ENCODE peak calls at places on chromosomes 6 and 20, in seven cellular contexts. R is OCI-LY7, H is mammary epithelial cell, E is fibroblast of lung, O is kidney epithelial cell, C is cardiac fibroblast, Z is skeletal muscle cell. S is an unnamed sample.

GRCh38 chr6:124294572-124294971 is 490.9 kb downstream of the NKAIN2 start:
- DNase-seq in O (no peak), Z (peak), E (peak), H (peak), C (peak), R (no peak), S (peak)

GRCh38 chr6:166957087-166957804 is 896 bp upstream of the RNASET2 start:
- DNase-seq in E (no peak), R (peak), O (no peak), C (no peak), Z (no peak), H (no peak), S (no peak)

GRCh38 chr6:167294241-167294640 is 3.1 kb downstream of the UNC93A start:
- DNase-seq in R (no peak), H (no peak), O (no peak), E (no peak), C (no peak), Z (no peak), S (no peak)

GRCh38 chr6:68891419-68891818 is 256.3 kb downstream of the ADGRB3 start:
- DNase-seq in R (no peak), Z (peak), O (no peak), E (peak), C (peak), H (no peak), S (peak)

GRCh38 chr6:41674231-41675000 is 36.1 kb downstream of the MDFI start:
- DNase-seq in R (no peak), E (no peak), O (no peak), Z (no peak), H (no peak), C (no peak), S (no peak)

GRCh38 chr6:100467144-100468012 is 2.7 kb upstream of the SIM1 start:
- DNase-seq in R (no peak), H (no peak), Z (no peak), E (no peak), O (no peak), C (no peak), S (no peak)

GRCh38 chr6:96562886-96563285 is at the start of gene FHL5:
- DNase-seq in O (no peak), H (no peak), R (no peak), C (peak), E (no peak), Z (no peak), S (peak)

GRCh38 chr6:135576055-135576454 is 78.5 kb upstream of the AHI1 start:
- DNase-seq in R (no peak), E (peak), Z (peak), O (no peak), H (no peak), C (peak), S (peak)

GRCh38 chr6:47187883-47188587 is 121.7 kb downstream of the TNFRSF21 start:
- DNase-seq in Z (no peak), R (no peak), O (no peak), H (no peak), C (peak), E (peak), S (peak)

GRCh38 chr6:159943101-159943632 is 25.7 kb upstream of the IGF2R start:
- DNase-seq in C (peak), R (no peak), Z (peak), H (peak), O (no peak), E (peak), S (peak)

GRCh38 chr6:1856381-1856780 is 246.7 kb downstream of the FOXC1 start:
- DNase-seq in H (peak), O (peak), E (peak), C (peak), Z (peak), R (peak), S (peak)

GRCh38 chr6:13695217-13695616 is 16.4 kb downstream of the RANBP9 start:
- DNase-seq in H (no peak), R (no peak), O (no peak), C (no peak), E (peak), Z (no peak), S (no peak)

GRCh38 chr6:22164236-22164635 is 132.6 kb downstream of the PRL start:
- DNase-seq in R (no peak), C (no peak), Z (no peak), E (peak), H (no peak), O (no peak), S (peak)

GRCh38 chr6:115004982-115005381 is 662.2 kb upstream of the HS3ST5 start:
- DNase-seq in Z (no peak), R (no peak), H (no peak), C (no peak), O (no peak), E (no peak), S (no peak)

GRCh38 chr6:166056637-166057036 is 111.0 kb downstream of the TBXT start:
- DNase-seq in E (peak), C (peak), O (no peak), Z (no peak), H (no peak), R (no peak), S (peak)

GRCh38 chr6:4610256-4610655 is 165.9 kb upstream of the CDYL start:
- DNase-seq in C (peak), H (peak), R (no peak), Z (peak), E (peak), O (peak), S (peak)

GRCh38 chr6:119333707-119334295 is 15.8 kb downstream of the MAN1A1 start:
- DNase-seq in C (no peak), H (peak), Z (no peak), R (peak), O (no peak), E (no peak), S (no peak)

GRCh38 chr6:16286151-16286522 is 47.8 kb downstream of the GMPR start:
- DNase-seq in E (peak), H (no peak), R (peak), O (no peak), C (peak), Z (no peak), S (peak)

GRCh38 chr6:20317430-20317829 is 84.2 kb upstream of the E2F3 start:
- DNase-seq in C (no peak), O (no peak), H (no peak), E (no peak), R (no peak), Z (no peak), S (no peak)

GRCh38 chr20:4509825-4510522 is 211.7 kb upstream of the PRND start:
- DNase-seq in E (peak), Z (no peak), C (peak), R (no peak), O (no peak), H (peak), S (peak)

GRCh38 chr6:112253842-112254816 is at the start of gene LAMA4:
- DNase-seq in Z (no peak), C (peak), O (no peak), E (peak), H (peak), R (no peak), S (peak)

GRCh38 chr20:7038029-7038428 is 270.5 kb downstream of the BMP2 start:
- DNase-seq in O (peak), H (peak), Z (no peak), C (peak), R (no peak), E (peak), S (no peak)

GRCh38 chr20:53599910-53600632 is 6.4 kb upstream of the ZNF217 start:
- DNase-seq in H (no peak), R (no peak), Z (no peak), C (no peak), E (no peak), O (no peak), S (no peak)

GRCh38 chr20:58691773-58692578 is 624 bp upstream of the NPEPL1 start:
- DNase-seq in O (no peak), Z (no peak), R (no peak), C (peak), H (no peak), E (no peak), S (no peak)

GRCh38 chr20:23205656-23206055 is 119.5 kb upstream of the CD93 start:
- DNase-seq in E (peak), O (peak), C (peak), H (no peak), Z (peak), R (no peak), S (peak)

GRCh38 chr6:165652766-165653165 is 10.3 kb downstream of the PDE10A start:
- DNase-seq in O (no peak), E (no peak), H (no peak), Z (no peak), C (no peak), R (no peak), S (no peak)

GRCh38 chr20:43545837-43546578 is 12.8 kb upstream of the SGK2 start:
- DNase-seq in C (no peak), O (no peak), H (no peak), Z (no peak), E (no peak), R (peak), S (no peak)

GRCh38 chr6:2378891-2379652 is 133.7 kb upstream of the GMDS start:
- DNase-seq in O (peak), R (peak), C (peak), E (peak), H (peak), Z (peak), S (peak)

GRCh38 chr6:81744136-81744535 is 8.3 kb downstream of the TENT5A start:
- DNase-seq in Z (no peak), E (no peak), H (no peak), O (no peak), C (no peak), R (no peak), S (no peak)

GRCh38 chr6:45981046-45981445 is 34.6 kb downstream of the CLIC5 start:
- DNase-seq in H (no peak), Z (no peak), E (no peak), C (no peak), R (no peak), O (no peak), S (no peak)

GRCh38 chr6:30418448-30418847 is 70.9 kb upstream of the HLA-E start:
- DNase-seq in H (no peak), R (no peak), O (no peak), Z (no peak), E (no peak), C (no peak), S (no peak)

GRCh38 chr6:119566546-119567263 is 217.1 kb upstream of the MAN1A1 start:
- DNase-seq in C (no peak), Z (no peak), E (no peak), R (no peak), O (no peak), H (no peak), S (no peak)

GRCh38 chr20:50144362-50144761 is 9.2 kb downstream of the PEDS1 start:
- DNase-seq in Z (peak), C (peak), H (peak), O (peak), R (no peak), E (peak), S (peak)

GRCh38 chr6:16331328-16332174 is 93.2 kb downstream of the GMPR start:
- DNase-seq in Z (no peak), R (peak), C (peak), E (peak), H (peak), O (no peak), S (peak)

GRCh38 chr20:52279667-52280180 is 88.1 kb upstream of the ZFP64 start:
- DNase-seq in O (no peak), H (no peak), R (no peak), E (peak), C (no peak), Z (no peak), S (no peak)

GRCh38 chr20:52275243-52275817 is 83.8 kb upstream of the ZFP64 start:
- DNase-seq in H (no peak), Z (no peak), O (no peak), R (no peak), E (no peak), C (no peak), S (no peak)

GRCh38 chr20:52280407-52280806 is 88.8 kb upstream of the ZFP64 start:
- DNase-seq in E (no peak), Z (no peak), O (no peak), C (no peak), H (no peak), R (no peak), S (no peak)
- H3K4me3 ChIP-seq in E (no peak), Z (no peak), O (no peak), C (no peak), H (no peak), R (no peak), S (no peak)

DNA sequence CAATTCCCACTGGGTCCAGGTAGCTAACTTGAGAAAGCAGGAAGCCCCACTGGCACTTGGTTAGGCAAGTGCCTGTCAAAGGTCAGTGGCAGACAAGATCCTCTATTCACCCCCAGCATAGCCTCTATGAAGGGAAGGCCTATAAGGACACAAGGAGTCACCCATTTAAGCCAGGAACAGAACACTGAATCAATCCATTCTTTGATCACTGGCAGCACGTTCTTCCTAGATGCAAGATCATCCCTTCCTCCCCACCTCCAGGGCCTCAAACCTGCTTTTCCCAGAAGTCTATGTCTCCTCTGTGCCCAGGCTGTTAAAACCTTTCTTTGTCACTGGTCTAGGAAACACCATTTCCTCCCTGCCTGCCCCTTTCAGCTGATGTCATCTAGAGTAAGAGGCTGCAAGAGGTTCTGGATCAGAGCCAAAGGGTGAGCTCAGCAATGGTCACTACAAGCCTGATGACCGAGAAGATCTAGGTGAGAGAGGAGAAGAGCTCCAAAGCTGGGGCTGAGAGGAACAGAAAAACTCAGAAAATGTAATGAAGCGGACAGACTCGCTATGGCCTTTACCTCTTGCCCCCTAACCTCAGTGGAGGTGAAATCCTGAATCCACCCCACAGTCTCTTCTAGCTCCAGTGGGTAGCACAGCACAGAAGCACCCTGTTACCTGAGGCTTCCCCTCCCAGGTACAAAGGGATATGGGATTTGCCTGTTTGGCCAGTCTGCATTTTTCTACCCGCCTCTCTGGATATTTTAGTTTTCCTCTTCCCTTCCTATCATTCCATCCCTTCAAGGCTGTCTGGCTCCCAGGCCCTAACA is 1.8 kb downstream of the GTPBP2 start:
- DNase-seq in E (peak), H (peak), Z (peak), C (peak), R (no peak), O (peak), S (peak)
- H3K4me3 ChIP-seq in E (peak), H (peak), Z (peak), C (peak), R (no peak), O (no peak), S (peak)

GRCh38 chr6:36154286-36154685 is 24.0 kb downstream of the MAPK13 start:
- DNase-seq in O (no peak), E (no peak), C (no peak), Z (no peak), R (no peak), H (peak), S (no peak)
- H3K4me3 ChIP-seq in O (no peak), E (no peak), C (no peak), Z (no peak), R (no peak), H (no peak), S (no peak)

GRCh38 chr20:62219992-62220665 is at the start of gene HRH3:
- DNase-seq in Z (no peak), O (no peak), E (peak), H (no peak), R (peak), C (no peak), S (no peak)
- H3K4me3 ChIP-seq in Z (peak), O (no peak), E (no peak), H (no peak), R (no peak), C (peak), S (no peak)

DNA sequence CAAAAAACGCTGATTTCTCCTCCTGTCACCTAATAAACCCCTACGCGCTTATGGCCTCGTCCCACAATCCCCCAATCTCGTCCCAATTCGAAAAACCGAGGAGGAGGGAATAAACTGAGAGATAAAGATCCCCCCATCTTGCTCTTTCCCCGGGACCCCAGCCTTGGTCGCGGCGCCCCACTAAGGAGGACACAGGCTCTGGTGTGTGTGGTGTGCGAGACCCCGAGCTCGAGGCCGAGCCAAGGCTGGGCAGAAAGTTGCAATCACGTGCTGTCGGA is 1.3 kb upstream of the NR2E1 start:
- DNase-seq in H (no peak), Z (no peak), R (no peak), O (no peak), C (no peak), E (no peak), S (no peak)
- H3K4me3 ChIP-seq in H (no peak), Z (no peak), R (no peak), O (no peak), C (no peak), E (no peak), S (no peak)

DNA sequence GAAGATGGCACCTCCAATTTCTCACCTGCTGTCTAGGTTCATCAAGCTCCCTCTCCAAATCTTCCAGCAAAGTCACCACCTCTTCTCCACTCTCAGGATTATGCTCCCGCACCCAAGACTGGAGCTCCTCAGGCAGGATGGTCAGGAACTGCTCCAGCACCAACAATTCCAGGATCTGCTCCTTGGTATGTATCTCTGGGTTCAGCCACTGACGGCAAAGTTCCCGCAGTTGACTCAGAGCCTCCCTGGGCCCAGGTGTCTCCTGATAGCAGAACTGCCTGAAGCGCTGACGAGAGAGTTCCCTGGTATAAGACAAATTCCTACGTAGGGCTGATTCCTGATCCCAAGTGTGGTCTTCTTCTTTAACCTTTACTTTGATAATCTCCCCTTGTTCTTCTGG is 60.6 kb downstream of the GPX5 start:
- DNase-seq in C (no peak), E (peak), O (no peak), Z (no peak), R (no peak), H (peak), S (no peak)
- H3K4me3 ChIP-seq in C (no peak), E (peak), O (peak), Z (peak), R (no peak), H (peak), S (peak)

GRCh38 chr20:45919951-45920794 is 8.2 kb upstream of the PLTP start:
- DNase-seq in Z (peak), E (peak), R (no peak), O (no peak), C (peak), H (no peak), S (peak)
- H3K4me3 ChIP-seq in Z (no peak), E (peak), R (no peak), O (no peak), C (no peak), H (no peak), S (no peak)

DNA sequence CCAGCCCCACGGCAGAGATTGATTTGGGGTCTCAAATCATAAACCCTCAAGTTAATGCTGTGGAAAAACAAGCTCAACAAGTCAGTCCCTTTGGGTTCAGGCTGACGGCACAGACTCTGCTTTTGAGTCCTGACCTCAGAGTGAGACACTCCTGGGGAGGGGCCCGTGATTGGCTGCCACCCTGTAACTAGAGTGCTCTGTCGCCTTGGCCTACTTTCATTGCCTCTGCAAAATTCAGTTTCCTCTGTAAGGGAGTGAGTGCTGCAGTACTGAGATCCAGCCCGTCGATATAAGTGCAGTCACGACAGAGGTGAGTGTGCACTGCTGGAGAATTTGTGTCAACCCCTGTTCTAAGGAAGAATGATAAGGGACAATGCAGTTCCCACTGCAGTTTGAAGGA is 105.6 kb downstream of the ANKS1A start:
- DNase-seq in O (no peak), H (no peak), Z (no peak), C (no peak), R (no peak), E (no peak), S (no peak)
- H3K4me3 ChIP-seq in O (no peak), H (no peak), Z (no peak), C (no peak), R (no peak), E (no peak), S (no peak)